ENCODE peak calls at places on chromosome 2, in eight cellular contexts. R is choroid plexus epithelial cell, T is mesothelial cell of epicardium, L is HFF-Myc, V is cardiac muscle cell, U is left ventricle myocardium inferior, K is BJ, C is DND-41. E is an unnamed sample.

GRCh38 chr2:156331572-156332451 is 709 bp downstream of the NR4A2 start:
- DNase-seq in R (peak), T (no peak), L (no peak), V (peak), U (peak), K (no peak), C (peak), E (no peak)

GRCh38 chr2:188798159-188798558 is 176.0 kb upstream of the COL3A1 start:
- DNase-seq in R (peak), T (no peak), L (peak), V (peak), U (no peak), K (no peak), C (no peak), E (no peak)

GRCh38 chr2:181859123-181859522 is 32.4 kb upstream of the ITPRID2 start:
- DNase-seq in R (no peak), T (no peak), L (no peak), V (no peak), U (no peak), K (no peak), C (no peak), E (no peak)

GRCh38 chr2:132670104-132670960 is at the start of gene LYPD1:
- DNase-seq in R (peak), T (peak), L (no peak), V (no peak), U (peak), K (no peak), C (no peak), E (no peak)

GRCh38 chr2:64832926-64833325 is 156.3 kb upstream of the SLC1A4 start:
- DNase-seq in R (no peak), T (no peak), L (no peak), V (no peak), U (no peak), K (no peak), C (no peak), E (no peak)

GRCh38 chr2:24147364-24147763 is 24.1 kb downstream of the FAM228B start:
- DNase-seq in R (no peak), T (no peak), L (no peak), V (no peak), U (no peak), K (no peak), C (no peak), E (no peak)

GRCh38 chr2:48600917-48601316 is 16.7 kb upstream of the GTF2A1L start:
- DNase-seq in R (peak), T (no peak), L (no peak), V (peak), U (no peak), K (peak), C (no peak), E (no peak)

GRCh38 chr2:200026312-200026711 is 70.9 kb downstream of the MAIP1 start:
- DNase-seq in R (no peak), T (no peak), L (peak), V (no peak), U (no peak), K (no peak), C (no peak), E (no peak)

GRCh38 chr2:27428978-27429541 is 629 bp downstream of the NRBP1 start:
- DNase-seq in R (peak), T (peak), L (peak), V (peak), U (peak), K (no peak), C (peak), E (peak)

GRCh38 chr2:192749606-192750200 is 555.0 kb upstream of the TMEFF2 start:
- DNase-seq in R (peak), T (no peak), L (no peak), V (peak), U (no peak), K (no peak), C (no peak), E (no peak)

GRCh38 chr2:147019296-147019695 is 825.5 kb upstream of the ACVR2A start:
- DNase-seq in R (no peak), T (no peak), L (no peak), V (peak), U (no peak), K (no peak), C (no peak), E (no peak)

GRCh38 chr2:133264951-133265949 is 303.0 kb downstream of the NCKAP5 start:
- DNase-seq in R (no peak), T (no peak), L (no peak), V (no peak), U (peak), K (no peak), C (no peak), E (no peak)

GRCh38 chr2:144459937-144460336 is 60.0 kb downstream of the ZEB2 start:
- DNase-seq in R (peak), T (no peak), L (no peak), V (peak), U (no peak), K (no peak), C (no peak), E (no peak)

GRCh38 chr2:98909381-98910211 is 26.4 kb downstream of the CRACDL start:
- DNase-seq in R (peak), T (peak), L (peak), V (peak), U (no peak), K (peak), C (no peak), E (no peak)

GRCh38 chr2:146481629-146482028 is 1363.2 kb upstream of the ACVR2A start:
- DNase-seq in R (peak), T (no peak), L (no peak), V (peak), U (no peak), K (no peak), C (no peak), E (no peak)

GRCh38 chr2:60699617-60700016 is 56.5 kb upstream of the PAPOLG start:
- DNase-seq in R (no peak), T (no peak), L (no peak), V (no peak), U (no peak), K (no peak), C (no peak), E (no peak)

GRCh38 chr2:233130481-233130970 is 70.4 kb downstream of the INPP5D start:
- DNase-seq in R (no peak), T (no peak), L (no peak), V (peak), U (no peak), K (no peak), C (no peak), E (no peak)

GRCh38 chr2:180523629-180524340 is 456.6 kb upstream of the UBE2E3 start:
- DNase-seq in R (peak), T (no peak), L (peak), V (peak), U (no peak), K (peak), C (no peak), E (no peak)

GRCh38 chr2:3594493-3595281 is at the start of gene COLEC11:
- DNase-seq in R (peak), T (peak), L (no peak), V (peak), U (peak), K (no peak), C (no peak), E (no peak)

GRCh38 chr2:20603791-20604190 is 47.1 kb downstream of the HS1BP3 start:
- DNase-seq in R (no peak), T (no peak), L (no peak), V (no peak), U (no peak), K (no peak), C (no peak), E (no peak)

GRCh38 chr2:239535413-239535790 is 134.6 kb upstream of the HDAC4 start:
- DNase-seq in R (no peak), T (no peak), L (no peak), V (no peak), U (no peak), K (no peak), C (no peak), E (no peak)

GRCh38 chr2:16466133-16466820 is 199.4 kb downstream of the CYRIA start:
- DNase-seq in R (no peak), T (no peak), L (no peak), V (no peak), U (no peak), K (no peak), C (no peak), E (no peak)

GRCh38 chr2:222939208-222939846 is 78.5 kb downstream of the ACSL3 start:
- DNase-seq in R (peak), T (no peak), L (peak), V (peak), U (no peak), K (no peak), C (peak), E (no peak)

GRCh38 chr2:133414486-133415209 is 153.6 kb downstream of the NCKAP5 start:
- DNase-seq in R (peak), T (no peak), L (no peak), V (no peak), U (no peak), K (no peak), C (no peak), E (no peak)

GRCh38 chr2:190359896-190360376 is 16.5 kb downstream of the INPP1 start:
- DNase-seq in R (peak), T (no peak), L (no peak), V (peak), U (peak), K (no peak), C (peak), E (no peak)

GRCh38 chr2:145012214-145012670 is 492.3 kb upstream of the ZEB2 start:
- DNase-seq in R (peak), T (no peak), L (peak), V (peak), U (peak), K (no peak), C (no peak), E (no peak)

GRCh38 chr2:73892631-73893329 is at the start of gene ACTG2:
- DNase-seq in R (peak), T (no peak), L (no peak), V (no peak), U (no peak), K (no peak), C (no peak), E (peak)

GRCh38 chr2:43840961-43841360 is 2.2 kb downstream of the ABCG8 start:
- DNase-seq in R (no peak), T (no peak), L (no peak), V (no peak), U (no peak), K (no peak), C (no peak), E (peak)

GRCh38 chr2:129296401-129297343 is 682.8 kb upstream of the RAB6C start:
- DNase-seq in R (no peak), T (no peak), L (no peak), V (peak), U (no peak), K (no peak), C (no peak), E (no peak)

GRCh38 chr2:187210726-187211125 is 237.3 kb downstream of the CALCRL start:
- DNase-seq in R (no peak), T (no peak), L (no peak), V (no peak), U (no peak), K (no peak), C (no peak), E (no peak)

GRCh38 chr2:28643324-28643723 is 108.3 kb upstream of the PPP1CB start:
- DNase-seq in R (no peak), T (no peak), L (no peak), V (no peak), U (no peak), K (no peak), C (no peak), E (no peak)

GRCh38 chr2:43311276-43311675 is 84.9 kb upstream of the ZFP36L2 start:
- DNase-seq in R (peak), T (no peak), L (no peak), V (peak), U (no peak), K (no peak), C (no peak), E (no peak)

DNA sequence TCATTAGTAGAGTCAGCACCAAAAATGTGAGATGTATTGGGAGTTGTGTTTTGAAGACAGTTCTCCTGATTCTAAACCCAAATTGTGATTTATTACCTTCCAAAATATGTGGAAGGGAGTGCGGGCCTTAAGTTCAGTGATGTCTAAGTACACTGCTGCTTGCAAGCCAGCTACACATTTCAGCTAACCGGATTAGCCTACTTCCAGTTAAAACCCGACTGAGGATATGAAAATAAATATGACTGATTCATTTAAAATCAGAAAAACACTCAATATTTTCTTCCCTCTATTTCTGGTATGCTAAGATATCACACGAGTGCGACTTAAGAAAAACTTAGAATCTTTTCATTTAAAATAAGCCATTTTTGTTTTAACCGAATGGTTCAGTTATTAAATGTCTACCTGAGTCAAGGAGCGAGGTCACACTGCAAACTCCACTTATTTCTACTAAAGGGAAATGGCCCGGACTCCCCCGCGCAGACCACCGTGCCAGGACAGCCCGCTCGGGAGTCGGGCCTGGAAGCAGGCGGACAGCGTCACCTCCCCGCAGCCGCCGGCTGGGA is 811 bp downstream of the FHL2 start:
- DNase-seq in R (peak), T (no peak), L (no peak), V (peak), U (no peak), K (no peak), C (no peak), E (no peak)
- TF ChIP-seq CTCF in R (no peak), T (no peak), L (no peak), V (no peak), U (no peak), K (no peak), C (no peak), E (no peak)

GRCh38 chr2:47016172-47016913 is 100.7 kb upstream of the MCFD2 start:
- DNase-seq in R (peak), T (no peak), L (peak), V (peak), U (no peak), K (peak), C (no peak), E (no peak)
- TF ChIP-seq CTCF in R (peak), T (no peak), L (peak), V (no peak), U (no peak), K (peak), C (no peak), E (no peak)

DNA sequence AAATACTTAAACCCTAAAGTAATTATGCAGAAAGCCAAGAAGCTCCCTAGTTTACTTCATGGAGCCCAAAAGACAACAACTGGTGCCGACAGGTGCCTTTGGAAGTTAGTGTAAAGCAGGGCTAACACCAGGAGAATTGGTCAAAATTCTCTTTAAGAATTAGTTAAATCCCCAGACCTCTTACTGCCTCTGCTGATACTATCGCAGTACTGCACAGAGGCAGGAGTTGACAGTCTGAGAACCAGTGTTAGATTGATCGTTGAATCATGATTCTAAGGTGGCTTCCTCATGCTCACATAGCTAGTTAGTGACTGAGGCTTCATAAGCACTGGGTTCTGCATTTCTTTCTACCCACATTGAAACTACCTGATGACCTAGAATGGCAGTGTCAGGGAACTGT is 445.0 kb downstream of the XIRP2 start:
- DNase-seq in R (peak), T (no peak), L (no peak), V (no peak), U (no peak), K (no peak), C (no peak), E (no peak)
- TF ChIP-seq CTCF in R (peak), T (no peak), L (no peak), V (no peak), U (peak), K (no peak), C (no peak), E (peak)

DNA sequence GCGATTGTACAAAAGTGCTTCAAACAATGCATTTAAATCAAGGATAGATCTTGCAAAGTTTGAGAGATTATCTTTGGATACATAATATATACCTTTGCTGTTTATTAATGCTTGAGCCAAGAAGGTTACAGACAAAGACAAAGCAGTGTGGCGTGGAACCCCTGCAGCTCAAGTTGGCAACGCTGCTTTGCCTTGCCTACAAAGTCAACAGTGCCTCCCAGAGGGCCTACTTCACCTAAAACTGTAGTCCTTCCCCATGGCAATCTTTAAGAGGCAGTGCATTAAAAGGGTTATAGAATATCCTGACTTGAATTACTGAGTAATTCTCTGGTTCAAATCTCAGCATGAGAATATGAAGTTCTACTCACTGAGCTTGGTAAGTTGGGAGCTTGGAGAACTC is 96.7 kb downstream of the MYT1L start:
- DNase-seq in R (no peak), T (no peak), L (no peak), V (no peak), U (no peak), K (no peak), C (no peak), E (no peak)
- TF ChIP-seq CTCF in R (no peak), T (no peak), L (no peak), V (no peak), U (no peak), K (no peak), C (no peak), E (no peak)

GRCh38 chr2:126635281-126635680 is 20.7 kb upstream of the GYPC start:
- DNase-seq in R (peak), T (no peak), L (no peak), V (peak), U (no peak), K (no peak), C (no peak), E (no peak)

GRCh38 chr2:126639276-126639675 is 16.7 kb upstream of the GYPC start:
- DNase-seq in R (no peak), T (no peak), L (no peak), V (no peak), U (no peak), K (no peak), C (no peak), E (peak)

GRCh38 chr2:126638781-126639180 is 17.2 kb upstream of the GYPC start:
- DNase-seq in R (no peak), T (no peak), L (no peak), V (no peak), U (no peak), K (no peak), C (no peak), E (no peak)

GRCh38 chr2:126637393-126637792 is 18.6 kb upstream of the GYPC start:
- DNase-seq in R (no peak), T (no peak), L (no peak), V (no peak), U (no peak), K (no peak), C (no peak), E (no peak)

DNA sequence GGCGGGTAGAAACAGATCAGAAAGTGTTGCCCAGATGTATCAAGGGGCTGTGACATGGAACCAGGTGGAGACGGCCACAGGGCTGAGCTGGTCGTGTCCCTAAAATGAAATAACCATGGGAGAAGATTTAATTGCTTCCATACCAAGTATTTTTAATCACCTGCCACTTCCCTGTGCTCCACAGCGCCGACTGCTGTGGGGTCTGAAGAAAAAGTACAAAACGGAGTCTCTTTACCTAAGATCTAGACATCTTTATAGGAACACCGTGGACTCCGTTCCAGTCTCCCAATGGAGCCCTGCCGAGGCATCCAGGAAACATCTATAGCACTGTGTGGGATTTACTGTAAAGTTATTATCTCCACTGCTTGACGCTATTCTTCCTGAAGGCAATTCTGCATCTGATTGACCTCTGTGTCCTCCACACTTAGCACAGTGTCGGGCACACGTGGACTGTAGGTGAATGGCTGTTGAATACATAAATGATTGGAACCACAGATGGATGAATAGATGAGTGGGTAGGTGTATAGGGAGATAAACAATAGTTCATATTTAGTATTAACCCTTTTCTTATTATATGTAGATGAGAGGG is 21.6 kb upstream of the GYPC start:
- DNase-seq in R (peak), T (no peak), L (no peak), V (peak), U (no peak), K (no peak), C (no peak), E (no peak)
- TF ChIP-seq CTCF in R (peak), T (no peak), L (peak), V (peak), U (peak), K (peak), C (no peak), E (peak)

GRCh38 chr2:219285348-219285685 is 6.2 kb downstream of the DNAJB2 start:
- DNase-seq in R (no peak), T (no peak), L (no peak), V (no peak), U (no peak), K (no peak), C (no peak), E (no peak)

GRCh38 chr2:219284501-219285347 is 5.6 kb downstream of the DNAJB2 start:
- DNase-seq in R (no peak), T (no peak), L (no peak), V (no peak), U (no peak), K (no peak), C (no peak), E (no peak)

GRCh38 chr2:219285894-219286425 is 6.8 kb downstream of the DNAJB2 start:
- DNase-seq in R (peak), T (no peak), L (no peak), V (peak), U (no peak), K (no peak), C (no peak), E (no peak)

GRCh38 chr2:219287569-219288265 is 8.6 kb downstream of the DNAJB2 start:
- DNase-seq in R (no peak), T (no peak), L (no peak), V (no peak), U (no peak), K (no peak), C (no peak), E (no peak)

GRCh38 chr2:219286436-219287115 is 7.4 kb downstream of the DNAJB2 start:
- DNase-seq in R (no peak), T (no peak), L (no peak), V (no peak), U (no peak), K (no peak), C (no peak), E (no peak)
- TF ChIP-seq CTCF in R (no peak), T (no peak), L (no peak), V (no peak), U (no peak), K (no peak), C (no peak), E (no peak)

GRCh38 chr2:105339414-105339813 is 2.1 kb downstream of the C2orf49 start:
- DNase-seq in R (no peak), T (no peak), L (no peak), V (no peak), U (no peak), K (no peak), C (no peak), E (no peak)

GRCh38 chr2:105344704-105345345 is 7.5 kb downstream of the C2orf49 start:
- DNase-seq in R (peak), T (no peak), L (no peak), V (peak), U (no peak), K (no peak), C (no peak), E (no peak)
- TF ChIP-seq CTCF in R (peak), T (no peak), L (no peak), V (peak), U (peak), K (peak), C (peak), E (peak)